ENCODE peak calls at places on chromosome 21, in four cellular contexts. One of them, this sample, is unnamed.

GRCh38 chr21:41482321-41482720 is 25.6 kb downstream of the TMPRSS2 start:
- DNase-seq in foreskin melanocyte: no peak
- DNase-seq in esophagus squamous epithelium: no peak
- DNase-seq in head of caudate nucleus: no peak
- DNase-seq in this sample: no peak

GRCh38 chr21:45211661-45212060 is 76.0 kb downstream of the POFUT2 start:
- DNase-seq in esophagus squamous epithelium: no peak
- DNase-seq in head of caudate nucleus: no peak
- DNase-seq in foreskin melanocyte: no peak
- DNase-seq in this sample: no peak

GRCh38 chr21:33299181-33299752 is 25.5 kb upstream of the IFNAR1 start:
- DNase-seq in esophagus squamous epithelium: no peak
- DNase-seq in head of caudate nucleus: no peak
- DNase-seq in foreskin melanocyte: no peak
- DNase-seq in this sample: no peak

GRCh38 chr21:46056450-46056903 is 41.4 kb upstream of the COL6A2 start:
- DNase-seq in esophagus squamous epithelium: no peak
- DNase-seq in foreskin melanocyte: no peak
- DNase-seq in head of caudate nucleus: no peak
- DNase-seq in this sample: no peak

GRCh38 chr21:38380391-38381137 is 117.7 kb downstream of the ERG start:
- DNase-seq in head of caudate nucleus: no peak
- DNase-seq in esophagus squamous epithelium: no peak
- DNase-seq in foreskin melanocyte: peak
- DNase-seq in this sample: peak

GRCh38 chr21:25573409-25574206 is 33.7 kb downstream of the MRPL39 start:
- DNase-seq in esophagus squamous epithelium: no peak
- DNase-seq in foreskin melanocyte: peak
- DNase-seq in head of caudate nucleus: peak
- DNase-seq in this sample: peak

GRCh38 chr21:45283611-45284455 is 3.9 kb downstream of the POFUT2 start:
- DNase-seq in head of caudate nucleus: no peak
- DNase-seq in foreskin melanocyte: no peak
- DNase-seq in esophagus squamous epithelium: no peak
- DNase-seq in this sample: no peak

GRCh38 chr21:38503588-38503987 is 5.3 kb upstream of the ERG start:
- DNase-seq in foreskin melanocyte: no peak
- DNase-seq in head of caudate nucleus: no peak
- DNase-seq in esophagus squamous epithelium: no peak
- DNase-seq in this sample: no peak

GRCh38 chr21:34510148-34511142 is 1.6 kb downstream of the KCNE1 start:
- DNase-seq in foreskin melanocyte: no peak
- DNase-seq in esophagus squamous epithelium: no peak
- DNase-seq in head of caudate nucleus: peak
- DNase-seq in this sample: peak

GRCh38 chr21:16532841-16533240 is 803.1 kb downstream of the USP25 start:
- DNase-seq in head of caudate nucleus: no peak
- DNase-seq in esophagus squamous epithelium: no peak
- DNase-seq in foreskin melanocyte: no peak
- DNase-seq in this sample: no peak

GRCh38 chr21:39444406-39445145 is 1.0 kb downstream of the LCA5L start:
- DNase-seq in esophagus squamous epithelium: no peak
- DNase-seq in head of caudate nucleus: peak
- DNase-seq in foreskin melanocyte: no peak
- DNase-seq in this sample: no peak

GRCh38 chr21:46545363-46545762 is 59.5 kb downstream of the S100B start:
- DNase-seq in head of caudate nucleus: no peak
- DNase-seq in foreskin melanocyte: no peak
- DNase-seq in esophagus squamous epithelium: no peak
- DNase-seq in this sample: no peak

GRCh38 chr21:41768371-41769042 is 1.7 kb upstream of the RIPK4 start:
- DNase-seq in head of caudate nucleus: no peak
- DNase-seq in esophagus squamous epithelium: no peak
- DNase-seq in foreskin melanocyte: no peak
- DNase-seq in this sample: no peak

GRCh38 chr21:28714795-28715464 is 277.7 kb downstream of the LTN1 start:
- DNase-seq in foreskin melanocyte: peak
- DNase-seq in esophagus squamous epithelium: no peak
- DNase-seq in head of caudate nucleus: no peak
- DNase-seq in this sample: no peak

GRCh38 chr21:17925900-17926299 is 106.7 kb upstream of the C21orf91 start:
- DNase-seq in esophagus squamous epithelium: no peak
- DNase-seq in foreskin melanocyte: peak
- DNase-seq in head of caudate nucleus: peak
- DNase-seq in this sample: no peak

GRCh38 chr21:30243691-30244090 is 27.8 kb upstream of the CLDN8 start:
- DNase-seq in foreskin melanocyte: no peak
- DNase-seq in head of caudate nucleus: no peak
- DNase-seq in esophagus squamous epithelium: no peak
- DNase-seq in this sample: no peak

GRCh38 chr21:34845521-34846213 is 176.9 kb downstream of the CLIC6 start:
- DNase-seq in esophagus squamous epithelium: no peak
- DNase-seq in head of caudate nucleus: no peak
- DNase-seq in foreskin melanocyte: no peak
- DNase-seq in this sample: peak

GRCh38 chr21:44706026-44706705 is 5.2 kb downstream of the TSPEAR start:
- DNase-seq in foreskin melanocyte: no peak
- DNase-seq in esophagus squamous epithelium: no peak
- DNase-seq in head of caudate nucleus: peak
- DNase-seq in this sample: no peak

GRCh38 chr21:46018615-46019014 is 37.0 kb downstream of the COL6A1 start:
- DNase-seq in head of caudate nucleus: no peak
- DNase-seq in foreskin melanocyte: no peak
- DNase-seq in esophagus squamous epithelium: no peak
- DNase-seq in this sample: no peak

GRCh38 chr21:27802816-27803475 is 836.1 kb upstream of the ADAMTS5 start:
- DNase-seq in head of caudate nucleus: peak
- DNase-seq in foreskin melanocyte: peak
- DNase-seq in esophagus squamous epithelium: no peak
- DNase-seq in this sample: peak

GRCh38 chr21:30463713-30464112 is 16.5 kb downstream of the KRTAP19-1 start:
- DNase-seq in esophagus squamous epithelium: no peak
- DNase-seq in head of caudate nucleus: no peak
- DNase-seq in foreskin melanocyte: no peak
- DNase-seq in this sample: no peak

GRCh38 chr21:25500598-25500997 is 106.7 kb downstream of the MRPL39 start:
- DNase-seq in esophagus squamous epithelium: no peak
- DNase-seq in foreskin melanocyte: no peak
- DNase-seq in head of caudate nucleus: no peak
- DNase-seq in this sample: no peak

GRCh38 chr21:37410639-37411038 is 44.1 kb downstream of the DYRK1A start:
- DNase-seq in foreskin melanocyte: no peak
- DNase-seq in head of caudate nucleus: no peak
- DNase-seq in esophagus squamous epithelium: no peak
- DNase-seq in this sample: no peak

GRCh38 chr21:21714396-21714795 is 716.2 kb downstream of the NCAM2 start:
- DNase-seq in esophagus squamous epithelium: no peak
- DNase-seq in foreskin melanocyte: no peak
- DNase-seq in head of caudate nucleus: no peak
- DNase-seq in this sample: no peak

GRCh38 chr21:15022608-15023261 is 42.1 kb downstream of the NRIP1 start:
- DNase-seq in head of caudate nucleus: no peak
- DNase-seq in foreskin melanocyte: no peak
- DNase-seq in esophagus squamous epithelium: no peak
- DNase-seq in this sample: no peak

GRCh38 chr21:28283652-28284490 is 708.8 kb downstream of the LTN1 start:
- DNase-seq in foreskin melanocyte: no peak
- DNase-seq in head of caudate nucleus: no peak
- DNase-seq in esophagus squamous epithelium: no peak
- DNase-seq in this sample: no peak

GRCh38 chr21:39048064-39048463 is 135.2 kb downstream of the PSMG1 start:
- DNase-seq in head of caudate nucleus: no peak
- DNase-seq in foreskin melanocyte: peak
- DNase-seq in esophagus squamous epithelium: no peak
- DNase-seq in this sample: no peak

GRCh38 chr21:42218836-42219605 is at the start of gene ABCG1:
- DNase-seq in head of caudate nucleus: peak
- DNase-seq in esophagus squamous epithelium: no peak
- DNase-seq in foreskin melanocyte: no peak
- DNase-seq in this sample: no peak

GRCh38 chr21:33021150-33021549 is 4.6 kb upstream of the OLIG2 start:
- DNase-seq in head of caudate nucleus: no peak
- DNase-seq in esophagus squamous epithelium: no peak
- DNase-seq in foreskin melanocyte: no peak
- DNase-seq in this sample: no peak

GRCh38 chr21:42164064-42164789 is 54.7 kb upstream of the ABCG1 start:
- DNase-seq in esophagus squamous epithelium: no peak
- DNase-seq in head of caudate nucleus: peak
- DNase-seq in foreskin melanocyte: no peak
- DNase-seq in this sample: no peak